ENCODE peak calls at places on chromosomes 7 and 10, in nine cellular contexts. O is GM23248; N is CD8-positive, alpha-beta T cell; K is endodermal cell; P is heart right ventricle; D is CD8-positive, alpha-beta memory T cell; C is HCT116; F is CD4-positive, CD25-positive, alpha-beta regulatory T cell; X is fibroblast of lung. Q is an unnamed sample.

GRCh38 chr7:46432666-46433065 is 511.6 kb upstream of the IGFBP3 start:
- DNase-seq in P (no peak), F (no peak), K (no peak), C (no peak), D (no peak), X (peak; percentile 39), N (no peak), O (peak; percentile 64), Q (no peak)

GRCh38 chr10:128576916-128577670 is 450.9 kb upstream of the MKI67 start:
- DNase-seq in C (peak; percentile 29), F (no peak), P (no peak), D (no peak), K (no peak), X (no peak), N (no peak), O (no peak), Q (no peak)

GRCh38 chr7:113873554-113874151 is 45.2 kb downstream of the PPP1R3A start:
- DNase-seq in K (no peak), P (no peak), O (no peak), F (no peak), C (no peak), X (peak; percentile 41), N (no peak), D (no peak), Q (no peak)

GRCh38 chr10:63587191-63587590 is 66.0 kb downstream of the REEP3 start:
- DNase-seq in P (no peak), X (no peak), K (no peak), N (no peak), C (no peak), O (no peak), D (no peak), F (no peak), Q (no peak)

GRCh38 chr7:15862781-15863165 is 176.3 kb upstream of the MEOX2 start:
- DNase-seq in D (no peak), O (no peak), N (no peak), P (no peak), C (no peak), X (no peak), K (no peak), F (no peak), Q (no peak)

GRCh38 chr7:66627876-66628360 is 763 bp upstream of the KCTD7 start:
- DNase-seq in F (no peak), O (no peak), P (no peak), X (no peak), C (no peak), D (peak; percentile 9), N (peak; percentile 24), K (no peak), Q (no peak)

GRCh38 chr10:70146489-70147488 is at the start of gene TYSND1:
- DNase-seq in K (peak; percentile 99), D (peak; percentile 89), C (peak; percentile 98), P (peak; percentile 98), N (peak; percentile 95), O (peak; percentile 99), F (peak; percentile 96), X (peak; percentile 97), Q (peak; percentile 86)

GRCh38 chr7:151189038-151189437 is 2.0 kb upstream of the ASB10 start:
- DNase-seq in P (no peak), O (no peak), N (no peak), K (no peak), F (no peak), C (no peak), X (no peak), D (no peak), Q (no peak)

GRCh38 chr10:26804418-26805393 is 56.1 kb downstream of the ABI1 start:
- DNase-seq in C (no peak), X (no peak), D (no peak), N (no peak), P (no peak), F (peak; percentile 29), K (no peak), O (no peak), Q (no peak)

GRCh38 chr7:14834888-14835287 is 67.7 kb downstream of the DGKB start:
- DNase-seq in F (no peak), P (no peak), O (peak; percentile 83), X (peak; percentile 39), C (no peak), D (no peak), K (no peak), N (no peak), Q (no peak)

GRCh38 chr10:75399461-75400162 is 2.0 kb downstream of the ZNF503 start:
- DNase-seq in K (peak; percentile 91), P (peak; percentile 85), X (peak; percentile 69), D (peak; percentile 21), O (peak; percentile 90), C (no peak), N (no peak), F (peak; percentile 43), Q (no peak)

GRCh38 chr7:40507166-40507565 is 372.4 kb downstream of the SUGCT start:
- DNase-seq in K (no peak), O (peak; percentile 17), F (peak; percentile 25), X (no peak), P (no peak), D (no peak), N (no peak), C (no peak), Q (no peak)

GRCh38 chr10:124674768-124675222 is 69.4 kb downstream of the FAM53B start:
- DNase-seq in N (no peak), K (no peak), D (no peak), F (no peak), P (no peak), O (no peak), C (no peak), X (no peak), Q (no peak)

GRCh38 chr10:124676416-124677062 is 67.6 kb downstream of the FAM53B start:
- DNase-seq in C (no peak), K (no peak), O (no peak), F (no peak), P (no peak), N (no peak), D (no peak), X (peak; percentile 15), Q (no peak)

GRCh38 chr10:124675824-124676223 is 68.4 kb downstream of the FAM53B start:
- DNase-seq in N (no peak), D (no peak), K (no peak), C (no peak), P (no peak), F (no peak), X (no peak), O (no peak), Q (no peak)

GRCh38 chr10:124677291-124677690 is 66.9 kb downstream of the FAM53B start:
- DNase-seq in P (no peak), N (no peak), C (no peak), X (no peak), D (no peak), O (peak; percentile 59), F (no peak), K (no peak), Q (no peak)

GRCh38 chr10:124675261-124675660 is 68.9 kb downstream of the FAM53B start:
- DNase-seq in N (no peak), D (no peak), X (no peak), O (no peak), C (no peak), F (no peak), K (no peak), P (no peak), Q (no peak)
- H3K4me1 ChIP-seq in N (peaks cover 100% of the 10 kb centered on the region), D (peaks cover 100% of the 10 kb centered on the region), X (no peaks in the 10 kb centered on the region), O (no peaks in the 10 kb centered on the region), C (peaks cover 7% of the 10 kb centered on the region), F (peaks cover 100% of the 10 kb centered on the region), K (peaks cover 4% of the 10 kb centered on the region), P (peaks cover 87% of the 10 kb centered on the region), Q (peaks cover 83% of the 10 kb centered on the region)

DNA sequence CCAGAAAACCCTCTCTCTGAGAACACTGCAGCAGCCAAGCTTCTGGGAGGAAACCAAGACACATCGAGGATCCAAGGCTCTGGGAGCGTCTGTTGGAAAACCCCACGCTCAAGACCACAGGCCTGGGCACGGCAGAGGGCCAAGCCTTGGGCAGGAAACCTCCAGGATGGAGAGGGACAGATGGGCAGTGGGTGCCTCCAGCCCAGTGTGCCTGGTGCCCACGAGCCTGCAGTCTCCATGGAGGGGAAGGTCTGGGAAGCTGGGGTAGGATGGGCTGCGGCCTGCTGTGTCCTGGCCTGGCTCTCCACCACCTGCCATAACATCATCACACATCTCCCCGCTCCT is 96.1 kb downstream of the FAM53B start:
- DNase-seq in P (no peak), K (no peak), N (no peak), F (no peak), C (no peak), O (no peak), D (no peak), X (no peak), Q (no peak)
- H3K4me1 ChIP-seq in P (peaks cover 90% of the 10 kb centered on the region), K (no peaks in the 10 kb centered on the region), N (peaks cover 84% of the 10 kb centered on the region), F (peaks cover 94% of the 10 kb centered on the region), C (peaks cover 6% of the 10 kb centered on the region), O (peaks cover 17% of the 10 kb centered on the region), D (peaks cover 91% of the 10 kb centered on the region), X (peaks cover 27% of the 10 kb centered on the region), Q (peaks cover 100% of the 10 kb centered on the region)

DNA sequence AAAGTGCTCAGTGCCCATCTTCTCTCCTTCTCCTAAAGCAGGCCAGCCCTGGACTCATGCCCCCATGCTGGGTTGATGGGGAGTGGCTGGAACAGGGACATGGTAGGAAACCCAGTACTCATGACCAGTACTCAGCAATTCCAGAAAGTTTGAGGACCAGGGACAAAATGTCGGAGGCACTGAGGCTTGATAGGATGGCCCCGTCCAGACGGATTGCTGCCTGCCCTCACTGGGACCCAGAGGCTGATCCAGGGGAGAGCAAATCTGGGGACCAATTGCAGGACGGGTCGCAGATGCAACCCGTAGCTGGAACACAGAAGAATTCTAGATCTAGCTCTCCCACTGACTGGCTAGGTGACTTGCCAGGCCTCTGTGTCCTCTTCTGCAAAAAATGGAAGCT is 5.1 kb downstream of the ZCCHC24 start:
- DNase-seq in P (no peak), X (no peak), C (no peak), D (no peak), N (no peak), F (no peak), K (no peak), O (no peak), Q (no peak)
- H3K4me1 ChIP-seq in P (peaks cover 81% of the 10 kb centered on the region), X (peaks cover 58% of the 10 kb centered on the region), C (peaks cover 8% of the 10 kb centered on the region), D (peaks cover 20% of the 10 kb centered on the region), N (peaks cover 17% of the 10 kb centered on the region), F (peaks cover 18% of the 10 kb centered on the region), K (peaks cover 7% of the 10 kb centered on the region), O (peaks cover 51% of the 10 kb centered on the region), Q (peaks cover 53% of the 10 kb centered on the region)

GRCh38 chr10:28544058-28544457 is 11.1 kb downstream of the WAC start:
- DNase-seq in F (no peak), P (no peak), O (no peak), N (no peak), K (no peak), D (no peak), C (no peak), X (no peak), Q (no peak)

GRCh38 chr10:28548781-28549498 is 16.0 kb downstream of the WAC start:
- DNase-seq in P (no peak), F (no peak), D (no peak), N (no peak), C (no peak), X (no peak), K (no peak), O (no peak), Q (no peak)

GRCh38 chr10:28542728-28543127 is 9.8 kb downstream of the WAC start:
- DNase-seq in D (no peak), X (no peak), O (no peak), N (no peak), C (no peak), K (no peak), F (no peak), P (no peak), Q (no peak)

GRCh38 chr10:28541695-28542365 is 8.9 kb downstream of the WAC start:
- DNase-seq in P (no peak), N (no peak), K (no peak), C (no peak), X (no peak), O (peak; percentile 33), D (no peak), F (no peak), Q (no peak)

GRCh38 chr10:28545967-28546644 is 13.2 kb downstream of the WAC start:
- DNase-seq in P (no peak), X (no peak), N (no peak), O (no peak), K (no peak), C (no peak), F (peak; percentile 37), D (no peak), Q (no peak)
- H3K4me1 ChIP-seq in P (peaks cover 26% of the 10 kb centered on the region), X (peaks cover 2% of the 10 kb centered on the region), N (peaks cover 49% of the 10 kb centered on the region), O (peaks cover 9% of the 10 kb centered on the region), K (no peaks in the 10 kb centered on the region), C (peaks cover under 1% of the 10 kb centered on the region), F (peaks cover 64% of the 10 kb centered on the region), D (peaks cover 57% of the 10 kb centered on the region), Q (peaks cover 5% of the 10 kb centered on the region)